ENCODE peak calls at places on chromosomes 2 and 18, in seven cellular contexts. One of them, this sample, is unnamed.

GRCh38 chr18:63869851-63870250 is 17.7 kb upstream of the SERPINB2 start:
- DNase-seq in foreskin fibroblast: peak; percentile 76
- DNase-seq in HEK293T: no peak
- DNase-seq in body of pancreas: no peak
- DNase-seq in kidney tubule cell: peak; percentile 49
- DNase-seq in activated naive CD4-positive, alpha-beta T cell treated with anti-CD3 and anti-CD28 coated beads, Interleukin-2, amount 50 U/mL, for 72 hours: no peak
- DNase-seq in GM12891: no peak
- DNase-seq in this sample: no peak

GRCh38 chr2:142321706-142322280 is 191.0 kb upstream of the LRP1B start:
- DNase-seq in foreskin fibroblast: peak; percentile 22
- DNase-seq in HEK293T: no peak
- DNase-seq in kidney tubule cell: peak; percentile 84
- DNase-seq in body of pancreas: no peak
- DNase-seq in GM12891: no peak
- DNase-seq in activated naive CD4-positive, alpha-beta T cell treated with anti-CD3 and anti-CD28 coated beads, Interleukin-2, amount 50 U/mL, for 72 hours: no peak
- DNase-seq in this sample: no peak

GRCh38 chr2:98465456-98466201 is 21.0 kb downstream of the INPP4A start:
- DNase-seq in HEK293T: peak; percentile 33
- DNase-seq in foreskin fibroblast: no peak
- DNase-seq in body of pancreas: peak; percentile 78
- DNase-seq in GM12891: no peak
- DNase-seq in kidney tubule cell: peak; percentile 73
- DNase-seq in activated naive CD4-positive, alpha-beta T cell treated with anti-CD3 and anti-CD28 coated beads, Interleukin-2, amount 50 U/mL, for 72 hours: no peak
- DNase-seq in this sample: no peak

GRCh38 chr18:331231-331771 is 63.5 kb upstream of the THOC1 start:
- DNase-seq in activated naive CD4-positive, alpha-beta T cell treated with anti-CD3 and anti-CD28 coated beads, Interleukin-2, amount 50 U/mL, for 72 hours: no peak
- DNase-seq in kidney tubule cell: no peak
- DNase-seq in HEK293T: no peak
- DNase-seq in foreskin fibroblast: peak; percentile 46
- DNase-seq in body of pancreas: peak; percentile 26
- DNase-seq in GM12891: no peak
- DNase-seq in this sample: no peak

GRCh38 chr18:55529581-55529980 is 58.4 kb downstream of the TCF4 start:
- DNase-seq in activated naive CD4-positive, alpha-beta T cell treated with anti-CD3 and anti-CD28 coated beads, Interleukin-2, amount 50 U/mL, for 72 hours: no peak
- DNase-seq in kidney tubule cell: no peak
- DNase-seq in foreskin fibroblast: no peak
- DNase-seq in body of pancreas: no peak
- DNase-seq in GM12891: no peak
- DNase-seq in HEK293T: no peak
- DNase-seq in this sample: no peak

GRCh38 chr2:73292906-73293533 is 328 bp downstream of the EGR4 start:
- DNase-seq in foreskin fibroblast: peak; percentile 29
- DNase-seq in body of pancreas: no peak
- DNase-seq in activated naive CD4-positive, alpha-beta T cell treated with anti-CD3 and anti-CD28 coated beads, Interleukin-2, amount 50 U/mL, for 72 hours: peak; percentile 20
- DNase-seq in HEK293T: no peak
- DNase-seq in kidney tubule cell: no peak
- DNase-seq in GM12891: no peak
- DNase-seq in this sample: no peak

GRCh38 chr2:167718560-167718959 is 528.8 kb downstream of the STK39 start:
- DNase-seq in kidney tubule cell: no peak
- DNase-seq in activated naive CD4-positive, alpha-beta T cell treated with anti-CD3 and anti-CD28 coated beads, Interleukin-2, amount 50 U/mL, for 72 hours: no peak
- DNase-seq in body of pancreas: no peak
- DNase-seq in foreskin fibroblast: no peak
- DNase-seq in HEK293T: no peak
- DNase-seq in GM12891: no peak
- DNase-seq in this sample: no peak

GRCh38 chr2:14557921-14558320 is 74.6 kb upstream of the LRATD1 start:
- DNase-seq in GM12891: no peak
- DNase-seq in foreskin fibroblast: no peak
- DNase-seq in HEK293T: no peak
- DNase-seq in body of pancreas: no peak
- DNase-seq in activated naive CD4-positive, alpha-beta T cell treated with anti-CD3 and anti-CD28 coated beads, Interleukin-2, amount 50 U/mL, for 72 hours: no peak
- DNase-seq in kidney tubule cell: no peak
- DNase-seq in this sample: no peak

GRCh38 chr2:157443795-157444642 is at the start of gene CYTIP:
- DNase-seq in activated naive CD4-positive, alpha-beta T cell treated with anti-CD3 and anti-CD28 coated beads, Interleukin-2, amount 50 U/mL, for 72 hours: peak; percentile 58
- DNase-seq in GM12891: no peak
- DNase-seq in foreskin fibroblast: no peak
- DNase-seq in kidney tubule cell: peak; percentile 16
- DNase-seq in HEK293T: no peak
- DNase-seq in body of pancreas: peak; percentile 64
- DNase-seq in this sample: no peak

GRCh38 chr2:160241251-160242137 is 41.4 kb upstream of the ITGB6 start:
- DNase-seq in foreskin fibroblast: peak; percentile 90
- DNase-seq in GM12891: no peak
- DNase-seq in kidney tubule cell: peak; percentile 93
- DNase-seq in activated naive CD4-positive, alpha-beta T cell treated with anti-CD3 and anti-CD28 coated beads, Interleukin-2, amount 50 U/mL, for 72 hours: no peak
- DNase-seq in body of pancreas: peak; percentile 74
- DNase-seq in HEK293T: no peak
- DNase-seq in this sample: peak; percentile 56

GRCh38 chr2:186590538-186591441 is 934 bp downstream of the ITGAV start:
- DNase-seq in foreskin fibroblast: peak; percentile 61
- DNase-seq in body of pancreas: peak; percentile 17
- DNase-seq in activated naive CD4-positive, alpha-beta T cell treated with anti-CD3 and anti-CD28 coated beads, Interleukin-2, amount 50 U/mL, for 72 hours: peak; percentile 21
- DNase-seq in kidney tubule cell: peak; percentile 69
- DNase-seq in HEK293T: peak; percentile 28
- DNase-seq in GM12891: no peak
- DNase-seq in this sample: no peak

GRCh38 chr2:74893332-74893731 is 59.4 kb downstream of the HK2 start:
- DNase-seq in kidney tubule cell: peak; percentile 82
- DNase-seq in GM12891: no peak
- DNase-seq in activated naive CD4-positive, alpha-beta T cell treated with anti-CD3 and anti-CD28 coated beads, Interleukin-2, amount 50 U/mL, for 72 hours: no peak
- DNase-seq in body of pancreas: no peak
- DNase-seq in HEK293T: no peak
- DNase-seq in foreskin fibroblast: peak; percentile 87
- DNase-seq in this sample: no peak

GRCh38 chr18:70382992-70383717 is 94.3 kb downstream of the SOCS6 start:
- DNase-seq in HEK293T: no peak
- DNase-seq in foreskin fibroblast: no peak
- DNase-seq in activated naive CD4-positive, alpha-beta T cell treated with anti-CD3 and anti-CD28 coated beads, Interleukin-2, amount 50 U/mL, for 72 hours: no peak
- DNase-seq in body of pancreas: no peak
- DNase-seq in GM12891: no peak
- DNase-seq in kidney tubule cell: no peak
- DNase-seq in this sample: no peak

GRCh38 chr2:33134764-33135560 is 188.2 kb downstream of the LTBP1 start:
- DNase-seq in foreskin fibroblast: peak; percentile 47
- DNase-seq in activated naive CD4-positive, alpha-beta T cell treated with anti-CD3 and anti-CD28 coated beads, Interleukin-2, amount 50 U/mL, for 72 hours: no peak
- DNase-seq in kidney tubule cell: no peak
- DNase-seq in HEK293T: no peak
- DNase-seq in body of pancreas: no peak
- DNase-seq in GM12891: no peak
- DNase-seq in this sample: no peak

GRCh38 chr2:39379643-39380524 is 57.2 kb downstream of the MAP4K3 start:
- DNase-seq in foreskin fibroblast: peak; percentile 72
- DNase-seq in activated naive CD4-positive, alpha-beta T cell treated with anti-CD3 and anti-CD28 coated beads, Interleukin-2, amount 50 U/mL, for 72 hours: no peak
- DNase-seq in kidney tubule cell: peak; percentile 48
- DNase-seq in GM12891: no peak
- DNase-seq in body of pancreas: peak; percentile 62
- DNase-seq in HEK293T: peak; percentile 27
- DNase-seq in this sample: peak; percentile 12

GRCh38 chr2:59502981-59503380 is 1050.5 kb downstream of the BCL11A start:
- DNase-seq in kidney tubule cell: no peak
- DNase-seq in GM12891: no peak
- DNase-seq in HEK293T: no peak
- DNase-seq in activated naive CD4-positive, alpha-beta T cell treated with anti-CD3 and anti-CD28 coated beads, Interleukin-2, amount 50 U/mL, for 72 hours: no peak
- DNase-seq in body of pancreas: no peak
- DNase-seq in foreskin fibroblast: no peak
- DNase-seq in this sample: no peak

GRCh38 chr18:48909721-48910120 is 41.0 kb downstream of the SMAD7 start:
- DNase-seq in activated naive CD4-positive, alpha-beta T cell treated with anti-CD3 and anti-CD28 coated beads, Interleukin-2, amount 50 U/mL, for 72 hours: no peak
- DNase-seq in kidney tubule cell: no peak
- DNase-seq in foreskin fibroblast: no peak
- DNase-seq in GM12891: no peak
- DNase-seq in body of pancreas: no peak
- DNase-seq in HEK293T: no peak
- DNase-seq in this sample: no peak

GRCh38 chr2:66555511-66556324 is 120.8 kb downstream of the MEIS1 start:
- DNase-seq in body of pancreas: no peak
- DNase-seq in GM12891: no peak
- DNase-seq in HEK293T: no peak
- DNase-seq in activated naive CD4-positive, alpha-beta T cell treated with anti-CD3 and anti-CD28 coated beads, Interleukin-2, amount 50 U/mL, for 72 hours: no peak
- DNase-seq in foreskin fibroblast: peak; percentile 55
- DNase-seq in kidney tubule cell: no peak
- DNase-seq in this sample: no peak

GRCh38 chr2:133424876-133425275 is 143.4 kb downstream of the NCKAP5 start:
- DNase-seq in activated naive CD4-positive, alpha-beta T cell treated with anti-CD3 and anti-CD28 coated beads, Interleukin-2, amount 50 U/mL, for 72 hours: no peak
- DNase-seq in body of pancreas: peak; percentile 29
- DNase-seq in HEK293T: no peak
- DNase-seq in kidney tubule cell: peak; percentile 90
- DNase-seq in foreskin fibroblast: no peak
- DNase-seq in GM12891: no peak
- DNase-seq in this sample: no peak

GRCh38 chr18:70232251-70232650 is 26.8 kb upstream of the RTTN start:
- DNase-seq in HEK293T: no peak
- DNase-seq in activated naive CD4-positive, alpha-beta T cell treated with anti-CD3 and anti-CD28 coated beads, Interleukin-2, amount 50 U/mL, for 72 hours: no peak
- DNase-seq in foreskin fibroblast: no peak
- DNase-seq in body of pancreas: no peak
- DNase-seq in kidney tubule cell: no peak
- DNase-seq in GM12891: no peak
- DNase-seq in this sample: no peak

GRCh38 chr18:77056399-77057015 is 76.1 kb downstream of the MBP start:
- DNase-seq in HEK293T: no peak
- DNase-seq in GM12891: no peak
- DNase-seq in body of pancreas: no peak
- DNase-seq in activated naive CD4-positive, alpha-beta T cell treated with anti-CD3 and anti-CD28 coated beads, Interleukin-2, amount 50 U/mL, for 72 hours: no peak
- DNase-seq in kidney tubule cell: no peak
- DNase-seq in foreskin fibroblast: peak; percentile 41
- DNase-seq in this sample: no peak